ENCODE peak calls at places on chromosomes 11 and 22, in nine cellular contexts. X is sigmoid colon; V is GM03348; O is CD8-positive, alpha-beta memory T cell; A is NCI-H2029 treated with DMSO at 0.1 percent for 48 hours; Y is uterus; L is fibroblast of the aortic adventitia; B is activated T-helper 1 cell treated with anti-CD3 and anti-CD28 coated beads, Interleukin-12 subunit alpha, Interleukin-12 subunit beta, Interleukin-2, Interleukin-4 antibody, amounts not matched to agents 30 ng/mL and 10 ng/mL and 1 ng/mL, durations not matched to agents 14 hours and 24 hours and 36 hours; G is effector CD8-positive, alpha-beta T cell. T is an unnamed sample.

GRCh38 chr11:113603277-113604059 is 102.6 kb downstream of the TMPRSS5 start:
- DNase-seq in X (no peak), V (peak; percentile 64), O (no peak), A (peak; percentile 78), Y (no peak), L (peak; percentile 78), B (no peak), G (no peak), T (no peak)

GRCh38 chr11:17742019-17742418 is 7.4 kb downstream of the KCNC1 start:
- DNase-seq in X (peak; percentile 19), V (no peak), O (no peak), A (no peak), Y (no peak), L (no peak), B (no peak), G (no peak), T (no peak)

GRCh38 chr11:59901306-59901705 is 22.7 kb downstream of the OOSP3 start:
- DNase-seq in X (no peak), V (peak; percentile 16), O (no peak), A (no peak), Y (no peak), L (no peak), B (no peak), G (no peak), T (no peak)

GRCh38 chr11:18757742-18758294 is 31.8 kb upstream of the IGSF22 start:
- DNase-seq in X (no peak), V (no peak), O (no peak), A (no peak), Y (no peak), L (peak; percentile 66), B (no peak), G (no peak), T (peak; percentile 47)

GRCh38 chr11:70399681-70400112 is 1.4 kb downstream of the CTTN start:
- DNase-seq in X (peak; percentile 94), V (peak; percentile 97), O (no peak), A (no peak), Y (peak; percentile 89), L (peak; percentile 95), B (no peak), G (no peak), T (peak; percentile 94)

GRCh38 chr11:120832609-120833221 is 191.2 kb upstream of the TBCEL start:
- DNase-seq in X (no peak), V (no peak), O (no peak), A (no peak), Y (no peak), L (no peak), B (no peak), G (no peak), T (no peak)

GRCh38 chr22:32801436-32802290 is at the start of gene TIMP3:
- DNase-seq in X (peak; percentile 96), V (peak; percentile 98), O (no peak), A (no peak), Y (peak; percentile 95), L (peak; percentile 76), B (no peak), G (no peak), T (peak; percentile 86)

GRCh38 chr11:85922367-85922766 is 67.2 kb downstream of the CCDC83 start:
- DNase-seq in X (no peak), V (no peak), O (no peak), A (no peak), Y (no peak), L (no peak), B (no peak), G (no peak), T (no peak)

GRCh38 chr22:25492950-25493790 is 71.3 kb upstream of the GRK3 start:
- DNase-seq in X (no peak), V (no peak), O (no peak), A (no peak), Y (no peak), L (no peak), B (no peak), G (no peak), T (no peak)

GRCh38 chr22:41833369-41834004 is 582 bp downstream of the SREBF2 start:
- DNase-seq in X (peak; percentile 78), V (peak; percentile 58), O (peak; percentile 50), A (no peak), Y (peak; percentile 44), L (peak; percentile 22), B (peak; percentile 61), G (peak; percentile 42), T (peak; percentile 66)

GRCh38 chr11:128824199-128825049 is 42.7 kb downstream of the KCNJ1 start:
- DNase-seq in X (no peak), V (peak; percentile 41), O (no peak), A (no peak), Y (no peak), L (no peak), B (no peak), G (no peak), T (peak; percentile 53)

GRCh38 chr22:36737776-36738175 is 34.2 kb upstream of the CACNG2 start:
- DNase-seq in X (peak; percentile 65), V (no peak), O (no peak), A (no peak), Y (no peak), L (no peak), B (no peak), G (no peak), T (no peak)

GRCh38 chr11:76701701-76702100 is 31.2 kb upstream of the LRRC32 start:
- DNase-seq in X (no peak), V (peak; percentile 83), O (no peak), A (no peak), Y (no peak), L (peak; percentile 59), B (no peak), G (no peak), T (no peak)

GRCh38 chr22:18119409-18120110 is 9.0 kb downstream of the TUBA8 start:
- DNase-seq in X (no peak), V (no peak), O (no peak), A (no peak), Y (no peak), L (no peak), B (no peak), G (no peak), T (no peak)

GRCh38 chr22:27212617-27213177 is 555.3 kb downstream of the MIAT start:
- DNase-seq in X (peak; percentile 97), V (peak; percentile 85), O (no peak), A (no peak), Y (peak; percentile 92), L (peak; percentile 100), B (no peak), G (no peak), T (peak; percentile 63)

GRCh38 chr22:46054091-46054877 is 77.3 kb upstream of the WNT7B start:
- DNase-seq in X (peak; percentile 90), V (peak; percentile 89), O (peak; percentile 51), A (no peak), Y (peak; percentile 88), L (peak; percentile 85), B (no peak), G (peak; percentile 34), T (peak; percentile 86)

GRCh38 chr11:46363031-46363407 is 15.8 kb downstream of the DGKZ start:
- DNase-seq in X (no peak), V (no peak), O (no peak), A (no peak), Y (peak; percentile 56), L (peak; percentile 18), B (no peak), G (no peak), T (no peak)

GRCh38 chr22:29870574-29870973 is 12.4 kb upstream of the MTMR3 start:
- DNase-seq in X (no peak), V (peak; percentile 46), O (no peak), A (no peak), Y (no peak), L (no peak), B (no peak), G (no peak), T (no peak)

GRCh38 chr22:19178065-19178658 is 374 bp downstream of the SLC25A1 start:
- DNase-seq in X (peak; percentile 80), V (peak; percentile 70), O (peak; percentile 59), A (no peak), Y (peak; percentile 46), L (peak; percentile 21), B (peak; percentile 59), G (peak; percentile 48), T (no peak)

GRCh38 chr22:38067771-38068360 is 10.7 kb downstream of the PICK1 start:
- DNase-seq in X (no peak), V (no peak), O (no peak), A (no peak), Y (no peak), L (no peak), B (no peak), G (no peak), T (no peak)

GRCh38 chr22:38657248-38657909 is 941 bp downstream of the CBY1 start:
- DNase-seq in X (no peak), V (peak; percentile 24), O (peak; percentile 25), A (no peak), Y (no peak), L (peak; percentile 3), B (peak; percentile 28), G (peak; percentile 9), T (no peak)

GRCh38 chr11:57800444-57801184 is 39.0 kb downstream of the CTNND1 start:
- DNase-seq in X (no peak), V (peak; percentile 81), O (peak; percentile 57), A (peak; percentile 99), Y (no peak), L (peak; percentile 81), B (peak; percentile 13), G (no peak), T (no peak)

GRCh38 chr11:120057028-120057330 is 80.9 kb downstream of the TRIM29 start:
- DNase-seq in X (no peak), V (no peak), O (no peak), A (no peak), Y (no peak), L (no peak), B (no peak), G (no peak), T (no peak)

GRCh38 chr11:104091281-104092071 is 55.0 kb downstream of the DDI1 start:
- DNase-seq in X (no peak), V (no peak), O (no peak), A (no peak), Y (no peak), L (no peak), B (no peak), G (no peak), T (no peak)

GRCh38 chr11:103624708-103625623 is 411.5 kb upstream of the DDI1 start:
- DNase-seq in X (no peak), V (peak; percentile 69), O (no peak), A (no peak), Y (no peak), L (peak; percentile 99), B (no peak), G (no peak), T (no peak)

GRCh38 chr11:128294685-128295079 is 292.7 kb downstream of the ETS1 start:
- DNase-seq in X (no peak), V (peak; percentile 21), O (no peak), A (no peak), Y (no peak), L (peak; percentile 44), B (no peak), G (no peak), T (no peak)

GRCh38 chr11:69285091-69285490 is 8.9 kb upstream of the MYEOV start:
- DNase-seq in X (no peak), V (no peak), O (no peak), A (no peak), Y (no peak), L (no peak), B (no peak), G (no peak), T (no peak)

GRCh38 chr11:119207300-119207570 is 1.1 kb downstream of the CBL start:
- DNase-seq in X (no peak), V (peak; percentile 45), O (no peak), A (no peak), Y (no peak), L (peak; percentile 42), B (no peak), G (no peak), T (no peak)

GRCh38 chr11:59437770-59438169 is 1.5 kb downstream of the OR5A1 start:
- DNase-seq in X (no peak), V (no peak), O (no peak), A (no peak), Y (no peak), L (no peak), B (no peak), G (no peak), T (no peak)

GRCh38 chr22:50400931-50401330 is 57.8 kb downstream of the PPP6R2 start:
- DNase-seq in X (no peak), V (no peak), O (no peak), A (no peak), Y (no peak), L (no peak), B (no peak), G (no peak), T (no peak)

GRCh38 chr11:76629133-76629852 is 41.3 kb downstream of the LRRC32 start:
- DNase-seq in X (peak; percentile 80), V (no peak), O (no peak), A (no peak), Y (peak; percentile 67), L (peak; percentile 76), B (peak; percentile 40), G (no peak), T (no peak)